ENCODE peak calls at places on chromosomes 5 and 9, in five cellular contexts. M, F, N, Z and D are unnamed samples.

GRCh38 chr9:82418334-82418733 is 429.8 kb downstream of the SPATA31D1 start:
- DNase-seq in M (no peak), F (no peak), N (no peak), Z (no peak), D (no peak)

GRCh38 chr9:113963914-113964739 is 88.0 kb downstream of the ZNF618 start:
- DNase-seq in M (peak), F (no peak), N (no peak), Z (no peak), D (no peak)

GRCh38 chr5:180494060-180494509 is at the start of gene CNOT6:
- DNase-seq in M (peak), F (peak), N (peak), Z (peak), D (peak)

GRCh38 chr9:15882328-15882727 is 329.5 kb downstream of the CCDC171 start:
- DNase-seq in M (no peak), F (no peak), N (no peak), Z (no peak), D (no peak)

GRCh38 chr5:103232393-103232999 is 26.1 kb upstream of the MACIR start:
- DNase-seq in M (peak), F (peak), N (no peak), Z (no peak), D (peak)

GRCh38 chr5:41510176-41510831 is at the start of gene PLCXD3:
- DNase-seq in M (no peak), F (no peak), N (peak), Z (peak), D (no peak)

GRCh38 chr5:137405393-137405792 is 93.7 kb downstream of the SPOCK1 start:
- DNase-seq in M (no peak), F (no peak), N (no peak), Z (peak), D (no peak)

GRCh38 chr9:16619897-16620296 is 250.6 kb downstream of the BNC2 start:
- DNase-seq in M (no peak), F (no peak), N (no peak), Z (no peak), D (no peak)

GRCh38 chr9:91060520-91061343 is 259.1 kb downstream of the SYK start:
- DNase-seq in M (peak), F (no peak), N (no peak), Z (no peak), D (no peak)

GRCh38 chr5:53878015-53878414 is 317.6 kb downstream of the NDUFS4 start:
- DNase-seq in M (no peak), F (no peak), N (no peak), Z (no peak), D (no peak)

GRCh38 chr9:88747768-88748167 is 212.8 kb downstream of the NXNL2 start:
- DNase-seq in M (peak), F (no peak), N (no peak), Z (no peak), D (no peak)

GRCh38 chr5:62718368-62718767 is 139.7 kb downstream of the LRRC70 start:
- DNase-seq in M (peak), F (no peak), N (no peak), Z (peak), D (no peak)

GRCh38 chr5:118611332-118611945 is 376.9 kb downstream of the DTWD2 start:
- DNase-seq in M (peak), F (peak), N (no peak), Z (peak), D (peak)

GRCh38 chr9:14827805-14828204 is 82.4 kb downstream of the FREM1 start:
- DNase-seq in M (no peak), F (no peak), N (no peak), Z (no peak), D (no peak)

GRCh38 chr5:34916518-34916917 is 1.0 kb downstream of the BRIX1 start:
- DNase-seq in M (no peak), F (no peak), N (no peak), Z (no peak), D (no peak)

GRCh38 chr9:120366646-120367019 is 213.3 kb downstream of the CDK5RAP2 start:
- DNase-seq in M (peak), F (no peak), N (no peak), Z (no peak), D (no peak)

GRCh38 chr5:91787718-91788117 is 404.6 kb upstream of the ARRDC3 start:
- DNase-seq in M (no peak), F (no peak), N (no peak), Z (no peak), D (no peak)

GRCh38 chr5:84343171-84343570 is 41.5 kb downstream of the EDIL3 start:
- DNase-seq in M (peak), F (no peak), N (no peak), Z (no peak), D (no peak)

GRCh38 chr9:108323615-108324014 is 532.2 kb downstream of the ACTL7B start:
- DNase-seq in M (no peak), F (no peak), N (no peak), Z (no peak), D (no peak)

GRCh38 chr9:14633148-14633547 is 60.1 kb downstream of the ZDHHC21 start:
- DNase-seq in M (no peak), F (no peak), N (no peak), Z (peak), D (no peak)

GRCh38 chr9:79651251-79651795 is 79.6 kb downstream of the TLE4 start:
- DNase-seq in M (no peak), F (no peak), N (no peak), Z (no peak), D (no peak)

GRCh38 chr9:8391566-8391965 is 592.0 kb upstream of the DMAC1 start:
- DNase-seq in M (no peak), F (no peak), N (no peak), Z (no peak), D (no peak)

GRCh38 chr9:84277646-84278045 is 62.9 kb downstream of the SLC28A3 start:
- DNase-seq in M (no peak), F (no peak), N (no peak), Z (no peak), D (no peak)

GRCh38 chr5:139692605-139693340 is 44.6 kb downstream of the CXXC5 start:
- DNase-seq in M (no peak), F (no peak), N (no peak), Z (peak), D (no peak)

GRCh38 chr9:82570226-82570625 is 492.7 kb downstream of the RASEF start:
- DNase-seq in M (peak), F (no peak), N (no peak), Z (no peak), D (no peak)

GRCh38 chr9:105241356-105242043 is 3.0 kb upstream of the SLC44A1 start:
- DNase-seq in M (peak), F (no peak), N (no peak), Z (no peak), D (no peak)

GRCh38 chr5:112240011-112240410 is 179.1 kb downstream of the EPB41L4A start:
- DNase-seq in M (no peak), F (no peak), N (no peak), Z (no peak), D (no peak)

GRCh38 chr5:45038366-45038987 is 229.7 kb downstream of the MRPS30 start:
- DNase-seq in M (peak), F (peak), N (no peak), Z (no peak), D (peak)

GRCh38 chr9:135320943-135321342 is 158.6 kb upstream of the PPP1R26 start:
- DNase-seq in M (no peak), F (no peak), N (no peak), Z (no peak), D (no peak)

GRCh38 chr5:61617995-61618525 is 286.0 kb downstream of the ZSWIM6 start:
- DNase-seq in M (no peak), F (no peak), N (no peak), Z (no peak), D (no peak)
- TF ChIP-seq CTCF in M (no peak), F (no peak), N (no peak), Z (no peak), D (no peak)

GRCh38 chr5:177426566-177427210 is at the start of gene GRK6:
- DNase-seq in M (no peak), F (peak), N (peak), Z (peak), D (peak)

GRCh38 chr5:177428574-177429217 is 2.2 kb downstream of the GRK6 start:
- DNase-seq in M (no peak), F (no peak), N (no peak), Z (no peak), D (no peak)

GRCh38 chr5:177429248-177430045 is 3.0 kb downstream of the GRK6 start:
- DNase-seq in M (no peak), F (peak), N (peak), Z (no peak), D (peak)

GRCh38 chr5:177427211-177427822 is 841 bp downstream of the GRK6 start:
- DNase-seq in M (no peak), F (peak), N (no peak), Z (no peak), D (no peak)

GRCh38 chr5:177427919-177428573 is 1.6 kb downstream of the GRK6 start:
- DNase-seq in M (no peak), F (peak), N (no peak), Z (no peak), D (no peak)
- TF ChIP-seq CTCF in M (no peak), F (no peak), N (no peak), Z (no peak), D (no peak)

GRCh38 chr9:116360974-116361373 is 207.4 kb downstream of the PAPPA start:
- DNase-seq in M (no peak), F (no peak), N (no peak), Z (no peak), D (no peak)

GRCh38 chr9:116368680-116369079 is 215.1 kb downstream of the PAPPA start:
- DNase-seq in M (no peak), F (no peak), N (no peak), Z (no peak), D (no peak)

GRCh38 chr9:116362493-116362892 is 208.9 kb downstream of the PAPPA start:
- DNase-seq in M (no peak), F (no peak), N (no peak), Z (no peak), D (no peak)

GRCh38 chr9:116361558-116361957 is 208.0 kb downstream of the PAPPA start:
- DNase-seq in M (no peak), F (no peak), N (no peak), Z (no peak), D (no peak)

GRCh38 chr9:116365056-116365471 is 211.5 kb downstream of the PAPPA start:
- DNase-seq in M (peak), F (no peak), N (no peak), Z (no peak), D (no peak)
- TF ChIP-seq CTCF in M (peak), F (no peak), N (no peak), Z (no peak), D (no peak)

GRCh38 chr9:128341435-128341849 is 1.1 kb downstream of the SLC27A4 start:
- DNase-seq in M (peak), F (peak), N (no peak), Z (peak), D (peak)

GRCh38 chr9:128349125-128349524 is 8.8 kb downstream of the SLC27A4 start:
- DNase-seq in M (no peak), F (no peak), N (no peak), Z (no peak), D (no peak)

GRCh38 chr9:128343855-128344254 is 3.5 kb downstream of the SLC27A4 start:
- DNase-seq in M (no peak), F (no peak), N (no peak), Z (no peak), D (no peak)

GRCh38 chr9:128342971-128343680 is 2.8 kb downstream of the SLC27A4 start:
- DNase-seq in M (no peak), F (no peak), N (no peak), Z (no peak), D (no peak)

DNA sequence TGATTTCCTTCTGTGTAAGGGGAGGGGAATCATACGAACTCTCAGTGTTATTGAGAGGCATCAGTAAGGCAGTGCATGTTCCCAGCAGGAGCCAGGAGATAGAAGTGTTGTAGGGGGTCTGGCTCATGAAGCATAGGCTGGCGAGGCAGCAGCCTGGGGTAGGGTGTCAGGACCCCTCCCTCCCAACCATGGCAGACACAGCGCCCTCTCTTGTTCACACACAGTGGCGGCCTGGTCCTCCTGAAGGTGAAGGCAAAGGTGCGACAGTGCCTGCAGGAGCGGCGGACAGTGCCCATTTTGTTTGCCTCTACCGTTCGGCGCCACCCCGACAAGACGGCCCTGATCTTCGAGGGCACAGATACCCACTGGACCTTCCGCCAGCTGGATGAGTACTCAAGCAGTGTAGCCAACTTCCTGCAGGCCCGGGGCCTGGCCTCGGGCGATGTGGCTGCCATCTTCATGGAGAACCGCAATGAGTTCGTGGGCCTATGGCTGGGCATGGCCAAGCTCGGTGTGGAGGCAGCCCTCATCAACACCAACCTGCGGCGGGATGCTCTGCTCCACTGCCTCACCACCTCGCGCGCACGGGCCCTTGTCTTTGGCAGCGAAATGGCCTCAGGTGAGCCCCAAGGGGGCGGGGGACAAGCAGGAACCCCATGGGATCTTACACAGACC is 4.7 kb downstream of the SLC27A4 start:
- DNase-seq in M (no peak), F (no peak), N (no peak), Z (peak), D (no peak)
- TF ChIP-seq CTCF in M (no peak), F (no peak), N (no peak), Z (no peak), D (no peak)

GRCh38 chr5:152560508-152561137 is 155.5 kb upstream of the NMUR2 start:
- DNase-seq in M (peak), F (peak), N (peak), Z (peak), D (peak)
- TF ChIP-seq CTCF in M (peak), F (peak), N (peak), Z (peak), D (peak)

GRCh38 chr9:123323482-123324013 is 32.4 kb upstream of the CRB2 start:
- DNase-seq in M (no peak), F (no peak), N (no peak), Z (no peak), D (no peak)

GRCh38 chr9:123326030-123326586 is 29.9 kb upstream of the CRB2 start:
- DNase-seq in M (no peak), F (peak), N (no peak), Z (no peak), D (no peak)

GRCh38 chr9:123326662-123327093 is 29.3 kb upstream of the CRB2 start:
- DNase-seq in M (peak), F (peak), N (no peak), Z (no peak), D (peak)

GRCh38 chr9:123322771-123323481 is 33.1 kb upstream of the CRB2 start:
- DNase-seq in M (no peak), F (peak), N (no peak), Z (no peak), D (peak)

GRCh38 chr9:123324767-123325183 is 31.2 kb upstream of the CRB2 start:
- DNase-seq in M (no peak), F (no peak), N (peak), Z (no peak), D (no peak)
- TF ChIP-seq CTCF in M (no peak), F (no peak), N (no peak), Z (no peak), D (no peak)

GRCh38 chr5:176667637-176668036 is 20.4 kb downstream of the TSPAN17 start:
- DNase-seq in M (no peak), F (no peak), N (peak), Z (no peak), D (no peak)
- TF ChIP-seq CTCF in M (no peak), F (no peak), N (no peak), Z (no peak), D (no peak)

DNA sequence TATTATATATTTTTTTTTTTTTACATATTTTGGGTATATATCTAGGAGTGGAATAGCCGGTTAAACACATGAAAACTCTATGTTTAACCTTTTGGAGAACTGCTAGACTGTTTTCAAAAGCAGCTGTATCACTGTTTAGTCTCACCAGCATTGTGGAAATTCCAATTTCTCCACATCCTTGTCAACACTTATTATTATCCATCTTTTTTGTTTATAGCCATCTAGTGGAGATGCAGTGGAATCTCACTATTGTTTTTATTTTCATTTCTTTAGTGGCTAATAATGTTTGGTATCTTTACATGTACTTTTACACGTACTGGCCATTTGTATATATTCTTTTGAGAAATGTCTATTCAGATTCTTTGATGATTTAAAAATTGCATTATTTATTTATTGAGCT is 22.7 kb upstream of the CCDC180 start:
- DNase-seq in M (no peak), F (no peak), N (no peak), Z (no peak), D (no peak)
- TF ChIP-seq CTCF in M (peak), F (peak), N (no peak), Z (no peak), D (no peak)

GRCh38 chr5:10867408-10868303 is 106.6 kb upstream of the DAP start:
- DNase-seq in M (no peak), F (no peak), N (no peak), Z (no peak), D (no peak)

GRCh38 chr5:10863763-10864383 is 102.8 kb upstream of the DAP start:
- DNase-seq in M (peak), F (peak), N (no peak), Z (peak), D (peak)

DNA sequence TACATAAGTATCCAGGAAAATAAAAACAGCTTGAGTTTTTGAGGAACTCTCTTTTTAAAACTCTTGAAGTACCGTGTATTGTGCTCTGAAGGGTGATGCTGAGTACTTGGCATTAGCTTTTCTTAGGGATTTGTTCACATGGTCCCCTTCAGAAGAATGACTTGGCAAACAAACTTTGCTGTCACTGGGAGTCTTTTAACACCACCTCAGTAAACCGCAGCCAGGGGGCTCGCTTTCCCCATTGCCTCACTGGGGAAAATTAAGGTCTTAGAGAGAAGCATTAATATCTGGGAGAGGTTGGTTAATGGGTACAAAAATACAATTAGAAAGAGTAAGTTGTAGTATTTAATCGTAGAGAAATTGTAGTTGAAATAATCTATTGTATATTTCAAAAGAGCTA is 105.9 kb upstream of the DAP start:
- DNase-seq in M (no peak), F (no peak), N (no peak), Z (no peak), D (no peak)
- TF ChIP-seq CTCF in M (no peak), F (no peak), N (no peak), Z (no peak), D (no peak)